ENCODE peak calls at places on chromosomes 7 and 10, in four cellular contexts. G is hepatocyte; J is CD4-positive, alpha-beta memory T cell; Z is transverse colon. P is an unnamed sample.

GRCh38 chr7:55307123-55307916 is 57.8 kb upstream of the LANCL2 start:
- DNase-seq in G (peak), J (no peak), Z (no peak), P (no peak)

GRCh38 chr10:29381230-29381563 is 92.3 kb downstream of the LYZL1 start:
- DNase-seq in Z (no peak), J (no peak), G (no peak), P (no peak)

GRCh38 chr10:129744134-129744895 is 219.8 kb downstream of the EBF3 start:
- DNase-seq in G (no peak), J (no peak), Z (no peak), P (no peak)

GRCh38 chr7:20310963-20311742 is 19.5 kb upstream of the ITGB8 start:
- DNase-seq in J (no peak), Z (no peak), G (peak), P (no peak)

GRCh38 chr10:116878123-116878522 is 28.8 kb downstream of the ENO4 start:
- DNase-seq in J (no peak), G (no peak), Z (no peak), P (no peak)

GRCh38 chr7:131011437-131011752 is 277.4 kb upstream of the KLF14 start:
- DNase-seq in G (no peak), J (no peak), Z (no peak), P (no peak)

GRCh38 chr7:93156884-93157283 is 8.7 kb upstream of the SAMD9L start:
- DNase-seq in J (no peak), Z (no peak), G (no peak), P (no peak)

GRCh38 chr10:124220547-124220946 is 127.1 kb upstream of the CHST15 start:
- DNase-seq in Z (no peak), J (no peak), G (no peak), P (no peak)

GRCh38 chr7:74615933-74616780 is 41.4 kb upstream of the GTF2I start:
- DNase-seq in J (no peak), G (no peak), Z (no peak), P (no peak)

GRCh38 chr10:74586088-74586585 is 240.3 kb upstream of the KAT6B start:
- DNase-seq in Z (no peak), G (no peak), J (peak), P (no peak)

GRCh38 chr10:17665742-17666141 is 21.8 kb downstream of the STAM start:
- DNase-seq in J (no peak), Z (no peak), G (peak), P (no peak)

GRCh38 chr10:43128958-43129706 is 9.1 kb upstream of the CSGALNACT2 start:
- DNase-seq in J (no peak), Z (peak), G (peak), P (peak)

GRCh38 chr7:13563257-13563656 is 426.2 kb downstream of the ETV1 start:
- DNase-seq in Z (no peak), J (no peak), G (no peak), P (no peak)

GRCh38 chr7:114865564-114865963 is 56.3 kb upstream of the MDFIC start:
- DNase-seq in G (peak), Z (peak), J (peak), P (no peak)

GRCh38 chr10:60148266-60148840 is 241.3 kb downstream of the ANK3 start:
- DNase-seq in Z (peak), G (peak), J (no peak), P (no peak)

GRCh38 chr7:99267530-99268360 is 4.9 kb upstream of the MYH16 start:
- DNase-seq in J (no peak), Z (no peak), G (peak), P (peak)

GRCh38 chr10:50526185-50526584 is 97.6 kb downstream of the SGMS1 start:
- DNase-seq in G (no peak), J (no peak), Z (no peak), P (no peak)

GRCh38 chr7:132269718-132270117 is 306.6 kb downstream of the PLXNA4 start:
- DNase-seq in Z (no peak), G (no peak), J (no peak), P (no peak)

GRCh38 chr10:34184901-34185386 is 630.2 kb downstream of the PARD3 start:
- DNase-seq in G (no peak), Z (no peak), J (no peak), P (no peak)

GRCh38 chr10:103840747-103841085 is 14.7 kb downstream of the SH3PXD2A start:
- DNase-seq in J (no peak), G (no peak), Z (no peak), P (no peak)

GRCh38 chr10:5943536-5943935 is 33.8 kb downstream of the IL15RA start:
- DNase-seq in Z (no peak), G (no peak), J (no peak), P (no peak)

GRCh38 chr10:97875391-97875790 is 25.7 kb downstream of the GOLGA7B start:
- DNase-seq in Z (no peak), J (no peak), G (no peak), P (no peak)

GRCh38 chr10:126407831-126408230 is 19.6 kb upstream of the ADAM12 start:
- DNase-seq in Z (no peak), G (no peak), J (no peak), P (no peak)

GRCh38 chr10:102247724-102248123 is 2.4 kb downstream of the GBF1 start:
- DNase-seq in G (no peak), J (no peak), Z (no peak), P (no peak)

GRCh38 chr10:71651953-71652352 is 67.6 kb downstream of the C10orf105 start:
- DNase-seq in Z (no peak), J (no peak), G (no peak), P (no peak)

GRCh38 chr7:12493407-12493806 is 77.1 kb upstream of the SCIN start:
- DNase-seq in Z (no peak), G (no peak), J (no peak), P (peak)

GRCh38 chr10:103584216-103585010 is 90.9 kb downstream of the NEURL1 start:
- DNase-seq in G (no peak), Z (no peak), J (peak), P (no peak)

GRCh38 chr7:727806-728460 is 852 bp upstream of the PRKAR1B start:
- DNase-seq in G (no peak), J (no peak), Z (no peak), P (no peak)

GRCh38 chr10:102408728-102409603 is 9.6 kb downstream of the PSD start:
- DNase-seq in G (peak), Z (peak), J (peak), P (no peak)

GRCh38 chr7:127287133-127287532 is 34.4 kb upstream of the GRM8 start:
- DNase-seq in Z (peak), G (no peak), J (no peak), P (peak)

GRCh38 chr7:27172823-27173411 is 1.2 kb downstream of the HOXA10 start:
- DNase-seq in J (no peak), G (no peak), Z (peak), P (no peak)

GRCh38 chr7:96332325-96332724 is 10.4 kb upstream of the SLC25A13 start:
- DNase-seq in G (no peak), Z (no peak), J (no peak), P (no peak)

GRCh38 chr10:115173915-115174443 is 80.8 kb downstream of the ATRNL1 start:
- DNase-seq in Z (no peak), J (no peak), G (no peak), P (no peak)

GRCh38 chr7:116588225-116588624 is 63.4 kb downstream of the CAV1 start:
- DNase-seq in J (no peak), Z (no peak), G (no peak), P (no peak)

GRCh38 chr7:115033917-115034459 is 112.1 kb downstream of the MDFIC start:
- DNase-seq in J (no peak), Z (no peak), G (no peak), P (no peak)

GRCh38 chr7:103640031-103640779 is 194.2 kb upstream of the SLC26A5 start:
- DNase-seq in Z (no peak), G (no peak), J (no peak), P (no peak)
- H3K27ac ChIP-seq in Z (no peak), G (no peak), J (no peak), P (no peak)

DNA sequence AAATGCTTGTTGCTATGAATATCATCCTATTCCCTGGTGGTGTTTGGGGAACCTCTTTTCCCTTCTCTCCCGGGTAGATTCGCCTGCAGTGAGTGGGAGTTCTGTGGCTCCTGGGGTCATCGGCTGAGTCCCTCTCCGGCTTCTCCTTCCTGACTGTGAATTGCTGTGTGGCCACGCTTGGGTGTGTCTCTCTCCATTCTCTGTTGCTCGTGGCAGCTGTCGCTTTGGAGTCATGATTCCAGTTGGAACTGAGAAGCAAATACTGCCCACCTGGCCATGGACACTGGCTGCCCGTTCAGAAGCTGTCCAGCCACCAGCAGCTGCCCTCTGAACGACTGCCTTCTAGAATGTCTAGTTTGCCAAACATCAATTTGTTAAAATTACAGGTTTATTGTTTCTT is 23.1 kb upstream of the PITRM1 start:
- DNase-seq in Z (no peak), J (no peak), G (no peak), P (no peak)
- H3K27ac ChIP-seq in Z (no peak), J (no peak), G (no peak), P (no peak)

DNA sequence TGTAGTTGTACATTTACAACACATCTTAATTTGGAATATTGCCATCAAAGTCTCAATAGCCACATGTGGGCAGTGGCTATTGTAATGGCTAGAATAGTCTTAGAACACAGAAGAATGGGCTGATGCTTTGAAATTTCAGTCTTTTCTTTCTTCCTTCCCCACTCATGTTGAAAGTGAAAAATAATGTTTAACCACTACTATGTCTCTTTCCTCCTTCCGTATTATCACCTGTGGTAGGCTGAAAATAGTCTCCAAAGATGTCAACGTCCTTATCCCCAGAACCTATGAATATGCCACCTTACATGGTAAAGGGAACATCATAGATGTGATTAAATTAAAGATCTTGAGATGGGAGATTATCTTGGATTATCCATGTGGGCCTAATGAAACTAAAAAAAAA is 154.0 kb downstream of the SUGCT start:
- DNase-seq in Z (no peak), J (no peak), G (no peak), P (no peak)
- H3K27ac ChIP-seq in Z (no peak), J (no peak), G (no peak), P (no peak)

GRCh38 chr7:28658392-28658791 is 246.1 kb downstream of the CREB5 start:
- DNase-seq in Z (no peak), G (no peak), J (no peak), P (no peak)
- H3K27ac ChIP-seq in Z (no peak), G (no peak), J (no peak), P (no peak)

GRCh38 chr10:4687397-4687796 is 138.6 kb upstream of the AKR1E2 start:
- DNase-seq in G (no peak), J (no peak), Z (no peak), P (no peak)
- H3K27ac ChIP-seq in G (peak), J (no peak), Z (no peak), P (peak)

GRCh38 chr7:134768243-134768642 is 11.2 kb upstream of the CALD1 start:
- DNase-seq in Z (no peak), G (no peak), J (no peak), P (no peak)
- H3K27ac ChIP-seq in Z (no peak), G (no peak), J (no peak), P (no peak)